ENCODE peak calls at places on chromosomes 12 and 14, in nine cellular contexts. One of them, this sample, is unnamed.

GRCh38 chr12:118064608-118065007 is 3.6 kb upstream of the WSB2 start:
- DNase-seq in thyroid gland: no peak
- DNase-seq in adrenal gland: no peak
- DNase-seq in stomach: no peak
- DNase-seq in A549: no peak
- DNase-seq in HCT116: no peak
- DNase-seq in transverse colon: no peak
- DNase-seq in uterus: no peak
- DNase-seq in lower leg skin: no peak
- DNase-seq in this sample: peak

GRCh38 chr14:52318829-52319604 is 4.9 kb downstream of the PTGER2 start:
- DNase-seq in stomach: no peak
- DNase-seq in lower leg skin: no peak
- DNase-seq in uterus: no peak
- DNase-seq in A549: no peak
- DNase-seq in transverse colon: no peak
- DNase-seq in thyroid gland: no peak
- DNase-seq in HCT116: no peak
- DNase-seq in adrenal gland: no peak
- DNase-seq in this sample: no peak

GRCh38 chr14:87233266-87233665 is 759.7 kb downstream of the GALC start:
- DNase-seq in adrenal gland: no peak
- DNase-seq in uterus: no peak
- DNase-seq in stomach: no peak
- DNase-seq in HCT116: no peak
- DNase-seq in lower leg skin: no peak
- DNase-seq in thyroid gland: no peak
- DNase-seq in transverse colon: no peak
- DNase-seq in A549: no peak
- DNase-seq in this sample: no peak

GRCh38 chr14:64671591-64671990 is 32.6 kb upstream of the PLEKHG3 start:
- DNase-seq in thyroid gland: no peak
- DNase-seq in A549: peak
- DNase-seq in lower leg skin: no peak
- DNase-seq in stomach: no peak
- DNase-seq in adrenal gland: no peak
- DNase-seq in transverse colon: no peak
- DNase-seq in HCT116: peak
- DNase-seq in uterus: no peak
- DNase-seq in this sample: peak

GRCh38 chr14:33404054-33404453 is 465.4 kb downstream of the NPAS3 start:
- DNase-seq in lower leg skin: no peak
- DNase-seq in stomach: no peak
- DNase-seq in transverse colon: no peak
- DNase-seq in thyroid gland: no peak
- DNase-seq in uterus: no peak
- DNase-seq in A549: no peak
- DNase-seq in HCT116: no peak
- DNase-seq in adrenal gland: no peak
- DNase-seq in this sample: no peak

GRCh38 chr14:42374332-42374731 is 767.7 kb downstream of the LRFN5 start:
- DNase-seq in uterus: no peak
- DNase-seq in transverse colon: no peak
- DNase-seq in HCT116: no peak
- DNase-seq in thyroid gland: no peak
- DNase-seq in adrenal gland: no peak
- DNase-seq in lower leg skin: no peak
- DNase-seq in stomach: no peak
- DNase-seq in A549: no peak
- DNase-seq in this sample: no peak

GRCh38 chr12:93111791-93112208 is 182.7 kb upstream of the EEA1 start:
- DNase-seq in A549: no peak
- DNase-seq in lower leg skin: no peak
- DNase-seq in HCT116: no peak
- DNase-seq in thyroid gland: no peak
- DNase-seq in adrenal gland: no peak
- DNase-seq in uterus: no peak
- DNase-seq in stomach: no peak
- DNase-seq in transverse colon: no peak
- DNase-seq in this sample: no peak

GRCh38 chr14:100134591-100134990 is 24.9 kb downstream of the DEGS2 start:
- DNase-seq in adrenal gland: no peak
- DNase-seq in A549: no peak
- DNase-seq in lower leg skin: no peak
- DNase-seq in uterus: no peak
- DNase-seq in stomach: peak
- DNase-seq in thyroid gland: no peak
- DNase-seq in transverse colon: no peak
- DNase-seq in HCT116: no peak
- DNase-seq in this sample: no peak

GRCh38 chr14:22448905-22449611 is 140.0 kb downstream of the DAD1 start:
- DNase-seq in adrenal gland: no peak
- DNase-seq in transverse colon: no peak
- DNase-seq in A549: no peak
- DNase-seq in lower leg skin: no peak
- DNase-seq in HCT116: no peak
- DNase-seq in stomach: no peak
- DNase-seq in uterus: no peak
- DNase-seq in thyroid gland: no peak
- DNase-seq in this sample: peak

GRCh38 chr12:65022441-65022840 is 98.7 kb downstream of the WIF1 start:
- DNase-seq in A549: no peak
- DNase-seq in transverse colon: peak
- DNase-seq in HCT116: no peak
- DNase-seq in stomach: no peak
- DNase-seq in thyroid gland: no peak
- DNase-seq in uterus: no peak
- DNase-seq in adrenal gland: no peak
- DNase-seq in lower leg skin: no peak
- DNase-seq in this sample: no peak

GRCh38 chr14:102909462-102909861 is 13.0 kb upstream of the AMN start:
- DNase-seq in thyroid gland: no peak
- DNase-seq in lower leg skin: no peak
- DNase-seq in stomach: no peak
- DNase-seq in adrenal gland: no peak
- DNase-seq in transverse colon: no peak
- DNase-seq in HCT116: no peak
- DNase-seq in uterus: no peak
- DNase-seq in A549: no peak
- DNase-seq in this sample: no peak

GRCh38 chr12:1582709-1583050 is 11.7 kb downstream of the FBXL14 start:
- DNase-seq in adrenal gland: no peak
- DNase-seq in HCT116: no peak
- DNase-seq in transverse colon: no peak
- DNase-seq in thyroid gland: no peak
- DNase-seq in A549: no peak
- DNase-seq in stomach: no peak
- DNase-seq in uterus: no peak
- DNase-seq in lower leg skin: no peak
- DNase-seq in this sample: no peak

GRCh38 chr12:1584326-1584725 is 10.1 kb downstream of the FBXL14 start:
- DNase-seq in A549: no peak
- DNase-seq in HCT116: no peak
- DNase-seq in lower leg skin: no peak
- DNase-seq in stomach: no peak
- DNase-seq in adrenal gland: no peak
- DNase-seq in transverse colon: no peak
- DNase-seq in thyroid gland: no peak
- DNase-seq in uterus: no peak
- DNase-seq in this sample: no peak

GRCh38 chr12:1580526-1580925 is 13.9 kb downstream of the FBXL14 start:
- DNase-seq in stomach: no peak
- DNase-seq in uterus: no peak
- DNase-seq in A549: no peak
- DNase-seq in lower leg skin: no peak
- DNase-seq in transverse colon: no peak
- DNase-seq in thyroid gland: no peak
- DNase-seq in HCT116: no peak
- DNase-seq in adrenal gland: no peak
- DNase-seq in this sample: no peak

GRCh38 chr12:1581973-1582708 is 12.2 kb downstream of the FBXL14 start:
- DNase-seq in HCT116: no peak
- DNase-seq in lower leg skin: no peak
- DNase-seq in stomach: no peak
- DNase-seq in A549: no peak
- DNase-seq in adrenal gland: no peak
- DNase-seq in uterus: no peak
- DNase-seq in thyroid gland: no peak
- DNase-seq in transverse colon: no peak
- DNase-seq in this sample: no peak

GRCh38 chr12:1583421-1584078 is 10.8 kb downstream of the FBXL14 start:
- DNase-seq in HCT116: peak
- DNase-seq in transverse colon: peak
- DNase-seq in A549: peak
- DNase-seq in stomach: peak
- DNase-seq in thyroid gland: peak
- DNase-seq in lower leg skin: peak
- DNase-seq in uterus: peak
- DNase-seq in adrenal gland: peak
- DNase-seq in this sample: peak
- TF ChIP-seq POLR2A in HCT116: no peak
- TF ChIP-seq POLR2A in transverse colon: no peak
- TF ChIP-seq POLR2A in A549: no peak
- TF ChIP-seq POLR2A in stomach: no peak
- TF ChIP-seq POLR2A in thyroid gland: no peak
- TF ChIP-seq POLR2A in lower leg skin: no peak
- TF ChIP-seq POLR2A in uterus: no peak
- TF ChIP-seq POLR2A in adrenal gland: no peak
- TF ChIP-seq POLR2A in this sample: no peak

GRCh38 chr12:4910502-4911315 is 1.0 kb downstream of the KCNA1 start:
- DNase-seq in transverse colon: no peak
- DNase-seq in uterus: no peak
- DNase-seq in A549: no peak
- DNase-seq in stomach: no peak
- DNase-seq in adrenal gland: no peak
- DNase-seq in HCT116: no peak
- DNase-seq in lower leg skin: no peak
- DNase-seq in thyroid gland: peak
- DNase-seq in this sample: no peak

GRCh38 chr12:4909397-4909733 is 340 bp upstream of the KCNA1 start:
- DNase-seq in lower leg skin: no peak
- DNase-seq in A549: no peak
- DNase-seq in stomach: no peak
- DNase-seq in thyroid gland: peak
- DNase-seq in transverse colon: no peak
- DNase-seq in adrenal gland: no peak
- DNase-seq in uterus: no peak
- DNase-seq in HCT116: no peak
- DNase-seq in this sample: no peak

GRCh38 chr12:4911316-4911994 is 1.8 kb downstream of the KCNA1 start:
- DNase-seq in transverse colon: no peak
- DNase-seq in HCT116: no peak
- DNase-seq in uterus: no peak
- DNase-seq in A549: no peak
- DNase-seq in stomach: no peak
- DNase-seq in lower leg skin: no peak
- DNase-seq in thyroid gland: peak
- DNase-seq in adrenal gland: no peak
- DNase-seq in this sample: no peak

GRCh38 chr12:4909734-4910501 is at the start of gene KCNA1:
- DNase-seq in lower leg skin: no peak
- DNase-seq in stomach: no peak
- DNase-seq in adrenal gland: no peak
- DNase-seq in thyroid gland: peak
- DNase-seq in transverse colon: no peak
- DNase-seq in uterus: no peak
- DNase-seq in A549: no peak
- DNase-seq in HCT116: no peak
- DNase-seq in this sample: no peak

GRCh38 chr12:4908694-4909396 is 860 bp upstream of the KCNA1 start:
- DNase-seq in adrenal gland: no peak
- DNase-seq in stomach: no peak
- DNase-seq in HCT116: no peak
- DNase-seq in A549: no peak
- DNase-seq in uterus: no peak
- DNase-seq in lower leg skin: no peak
- DNase-seq in thyroid gland: peak
- DNase-seq in transverse colon: no peak
- DNase-seq in this sample: no peak
- H3K4me3 ChIP-seq in adrenal gland: no peak
- H3K4me3 ChIP-seq in stomach: peak
- H3K4me3 ChIP-seq in HCT116: no peak
- H3K4me3 ChIP-seq in A549: no peak
- H3K4me3 ChIP-seq in uterus: no peak
- H3K4me3 ChIP-seq in lower leg skin: no peak
- H3K4me3 ChIP-seq in thyroid gland: no peak
- H3K4me3 ChIP-seq in transverse colon: no peak
- H3K4me3 ChIP-seq in this sample: no peak

DNA sequence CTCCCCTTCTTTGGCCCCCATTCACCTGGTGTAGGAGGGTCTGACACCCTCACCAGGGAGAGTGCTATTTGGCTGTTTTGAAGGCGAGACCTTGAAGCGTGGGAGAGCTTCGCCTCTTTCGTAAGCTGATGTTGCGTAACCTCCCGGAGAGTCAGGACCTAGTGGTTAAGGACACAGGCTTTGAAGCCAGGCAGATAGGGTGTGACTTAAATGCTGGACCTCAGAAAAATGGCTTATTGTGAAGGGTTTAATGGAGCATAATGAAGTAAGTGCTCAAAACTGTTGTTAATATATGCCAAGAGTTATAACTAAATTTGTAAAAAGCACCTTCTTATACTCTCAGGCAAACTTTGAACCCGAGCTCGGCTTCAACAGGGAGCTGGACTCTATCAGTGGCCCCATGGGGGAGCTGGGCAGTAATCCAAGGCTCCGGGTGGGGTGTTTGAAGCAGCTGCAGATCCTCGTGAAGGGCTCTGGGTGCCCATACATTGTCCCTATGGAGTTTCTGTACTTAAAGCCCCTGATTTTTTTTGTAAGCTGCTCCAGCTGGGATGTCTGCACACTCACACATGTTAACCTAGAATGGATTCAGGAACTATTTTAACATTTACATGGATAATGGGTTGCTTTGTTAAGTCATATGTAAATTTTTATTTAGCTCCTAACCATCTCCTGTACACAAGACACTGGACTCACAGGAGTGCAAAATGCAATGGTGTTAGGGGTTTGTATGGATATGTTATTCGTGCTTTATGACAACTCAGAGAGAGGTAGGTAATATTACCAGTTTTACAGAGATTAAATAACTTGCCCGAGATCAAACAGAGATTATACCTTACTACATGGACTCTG is 26.0 kb downstream of the PPFIBP1 start:
- DNase-seq in uterus: peak
- DNase-seq in adrenal gland: peak
- DNase-seq in transverse colon: peak
- DNase-seq in thyroid gland: peak
- DNase-seq in A549: peak
- DNase-seq in stomach: peak
- DNase-seq in HCT116: peak
- DNase-seq in lower leg skin: peak
- DNase-seq in this sample: peak
- TF ChIP-seq POLR2A in uterus: no peak
- TF ChIP-seq POLR2A in adrenal gland: peak
- TF ChIP-seq POLR2A in transverse colon: no peak
- TF ChIP-seq POLR2A in thyroid gland: peak
- TF ChIP-seq POLR2A in A549: no peak
- TF ChIP-seq POLR2A in stomach: no peak
- TF ChIP-seq POLR2A in HCT116: no peak
- TF ChIP-seq POLR2A in lower leg skin: no peak
- TF ChIP-seq POLR2A in this sample: no peak

DNA sequence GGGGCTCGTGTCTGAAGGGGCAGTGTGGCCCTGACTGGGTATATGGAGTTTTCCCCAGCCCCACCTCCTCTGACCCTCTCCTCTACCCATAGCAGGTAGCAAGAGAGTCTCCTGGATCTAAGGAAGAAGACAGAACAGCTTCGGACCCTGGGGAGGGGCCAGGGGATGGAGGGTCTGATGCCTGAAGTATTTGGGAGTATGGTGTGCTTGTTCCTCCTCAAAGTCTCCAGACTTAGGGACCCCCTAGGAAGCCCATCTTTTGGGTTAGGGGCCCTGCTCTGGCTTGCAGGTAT is 579 bp upstream of the HOXC8 start:
- DNase-seq in uterus: no peak
- DNase-seq in lower leg skin: no peak
- DNase-seq in stomach: no peak
- DNase-seq in transverse colon: no peak
- DNase-seq in adrenal gland: no peak
- DNase-seq in HCT116: no peak
- DNase-seq in A549: no peak
- DNase-seq in thyroid gland: no peak
- DNase-seq in this sample: no peak
- H3K4me3 ChIP-seq in uterus: no peak
- H3K4me3 ChIP-seq in lower leg skin: no peak
- H3K4me3 ChIP-seq in stomach: no peak
- H3K4me3 ChIP-seq in transverse colon: no peak
- H3K4me3 ChIP-seq in adrenal gland: no peak
- H3K4me3 ChIP-seq in HCT116: no peak
- H3K4me3 ChIP-seq in A549: no peak
- H3K4me3 ChIP-seq in thyroid gland: no peak
- H3K4me3 ChIP-seq in this sample: no peak

This sample was measured in NB4.